ENCODE peak calls at places on chromosome 11, in ten cellular contexts. D is prostate gland; A is breast epithelium; K is AG08396; J is SW480; I is activated CD8-positive, alpha-beta T cell treated with anti-CD3 and anti-CD28 coated beads, Interleukin-2, amount 10 ng/mL, durations not matched to agents 7 days and 5 days; Z is RPMI7951; C is GM23248; G is astrocyte of the spinal cord; W is stomach. T is an unnamed sample.

GRCh38 chr11:10777393-10777793 is 26.3 kb downstream of the CTR9 start:
- DNase-seq in D (no peak), A (no peak), K (no peak), J (no peak), I (no peak), Z (no peak), C (no peak), G (no peak), W (peak), T (no peak)

GRCh38 chr11:96317576-96317975 is 25.4 kb downstream of the MAML2 start:
- DNase-seq in D (peak), A (peak), K (no peak), J (no peak), I (no peak), Z (no peak), C (no peak), G (no peak), W (no peak), T (no peak)

GRCh38 chr11:130675456-130675855 is 227.0 kb downstream of the ADAMTS15 start:
- DNase-seq in D (no peak), A (no peak), K (no peak), J (no peak), I (no peak), Z (peak), C (peak), G (peak), W (no peak), T (no peak)

GRCh38 chr11:808427-809286 is 1.1 kb upstream of the RPLP2 start:
- DNase-seq in D (no peak), A (no peak), K (peak), J (no peak), I (peak), Z (peak), C (peak), G (no peak), W (no peak), T (no peak)

GRCh38 chr11:26557666-26558065 is 14.4 kb downstream of the MUC15 start:
- DNase-seq in D (no peak), A (no peak), K (no peak), J (no peak), I (no peak), Z (no peak), C (no peak), G (peak), W (no peak), T (no peak)

GRCh38 chr11:64677441-64678023 is 45.5 kb downstream of the NRXN2 start:
- DNase-seq in D (no peak), A (no peak), K (no peak), J (no peak), I (no peak), Z (no peak), C (no peak), G (no peak), W (no peak), T (no peak)

GRCh38 chr11:63813563-63814382 is 517 bp downstream of the SPINDOC start:
- DNase-seq in D (peak), A (no peak), K (peak), J (peak), I (peak), Z (peak), C (peak), G (peak), W (peak), T (peak)

GRCh38 chr11:9719949-9720646 is 56.2 kb downstream of the SWAP70 start:
- DNase-seq in D (no peak), A (no peak), K (no peak), J (no peak), I (no peak), Z (no peak), C (peak), G (no peak), W (no peak), T (no peak)

GRCh38 chr11:48077251-48077650 is 96.9 kb downstream of the PTPRJ start:
- DNase-seq in D (no peak), A (no peak), K (no peak), J (peak), I (no peak), Z (no peak), C (no peak), G (peak), W (no peak), T (no peak)

GRCh38 chr11:7651700-7652099 is 21.6 kb downstream of the CYB5R2 start:
- DNase-seq in D (no peak), A (no peak), K (no peak), J (no peak), I (no peak), Z (no peak), C (no peak), G (no peak), W (no peak), T (peak)

GRCh38 chr11:105399505-105399904 is 210.4 kb upstream of the GRIA4 start:
- DNase-seq in D (no peak), A (no peak), K (no peak), J (no peak), I (no peak), Z (no peak), C (no peak), G (no peak), W (no peak), T (no peak)

GRCh38 chr11:98621767-98622166 is 399.0 kb upstream of the CNTN5 start:
- DNase-seq in D (no peak), A (no peak), K (no peak), J (no peak), I (no peak), Z (no peak), C (no peak), G (no peak), W (no peak), T (no peak)

GRCh38 chr11:16891964-16892363 is 122.2 kb downstream of the PLEKHA7 start:
- DNase-seq in D (no peak), A (no peak), K (peak), J (peak), I (no peak), Z (peak), C (peak), G (peak), W (no peak), T (no peak)

GRCh38 chr11:86046111-86046510 is 22.8 kb downstream of the PICALM start:
- DNase-seq in D (no peak), A (no peak), K (no peak), J (no peak), I (no peak), Z (no peak), C (peak), G (no peak), W (no peak), T (no peak)

GRCh38 chr11:1008001-1008400 is 28.5 kb downstream of the MUC6 start:
- DNase-seq in D (no peak), A (no peak), K (no peak), J (no peak), I (no peak), Z (no peak), C (no peak), G (no peak), W (no peak), T (no peak)

GRCh38 chr11:83249972-83250593 is 36.1 kb downstream of the CCDC90B start:
- DNase-seq in D (peak), A (no peak), K (peak), J (peak), I (peak), Z (peak), C (peak), G (peak), W (no peak), T (no peak)

GRCh38 chr11:70590356-70590991 is 192.1 kb downstream of the CTTN start:
- DNase-seq in D (no peak), A (no peak), K (no peak), J (peak), I (peak), Z (peak), C (no peak), G (no peak), W (no peak), T (no peak)

GRCh38 chr11:124602751-124603150 is 8.5 kb upstream of the PANX3 start:
- DNase-seq in D (no peak), A (no peak), K (no peak), J (no peak), I (no peak), Z (peak), C (peak), G (no peak), W (no peak), T (no peak)

GRCh38 chr11:11977206-11977938 is 31.1 kb downstream of the DKK3 start:
- DNase-seq in D (peak), A (peak), K (peak), J (peak), I (no peak), Z (peak), C (peak), G (peak), W (peak), T (peak)

GRCh38 chr11:33912405-33913361 is 20.8 kb upstream of the LMO2 start:
- DNase-seq in D (no peak), A (no peak), K (peak), J (peak), I (no peak), Z (peak), C (peak), G (peak), W (no peak), T (no peak)

GRCh38 chr11:72787262-72788104 is 6.4 kb downstream of the STARD10 start:
- DNase-seq in D (no peak), A (no peak), K (no peak), J (peak), I (peak), Z (no peak), C (no peak), G (no peak), W (no peak), T (no peak)

GRCh38 chr11:43920598-43921419 is 21.6 kb upstream of the C11orf96 start:
- DNase-seq in D (no peak), A (no peak), K (peak), J (peak), I (no peak), Z (peak), C (peak), G (peak), W (peak), T (no peak)

GRCh38 chr11:97574976-97575665 is 1185.3 kb downstream of the JRKL start:
- DNase-seq in D (no peak), A (no peak), K (no peak), J (peak), I (no peak), Z (no peak), C (no peak), G (peak), W (no peak), T (no peak)

GRCh38 chr11:76660533-76661305 is 9.8 kb downstream of the LRRC32 start:
- DNase-seq in D (no peak), A (peak), K (no peak), J (no peak), I (no peak), Z (no peak), C (no peak), G (no peak), W (no peak), T (no peak)

GRCh38 chr11:90756617-90757016 is 533.8 kb upstream of the CHORDC1 start:
- DNase-seq in D (no peak), A (no peak), K (no peak), J (no peak), I (no peak), Z (no peak), C (no peak), G (no peak), W (no peak), T (no peak)

GRCh38 chr11:1226226-1226961 is 3.5 kb downstream of the MUC5B start:
- DNase-seq in D (no peak), A (peak), K (no peak), J (no peak), I (no peak), Z (no peak), C (no peak), G (no peak), W (no peak), T (no peak)

GRCh38 chr11:75786101-75786736 is 17.6 kb downstream of the DGAT2 start:
- DNase-seq in D (no peak), A (no peak), K (no peak), J (peak), I (no peak), Z (no peak), C (no peak), G (no peak), W (peak), T (no peak)

GRCh38 chr11:3022982-3023381 is 30.9 kb upstream of the NAP1L4 start:
- DNase-seq in D (no peak), A (no peak), K (peak), J (no peak), I (no peak), Z (peak), C (peak), G (peak), W (no peak), T (no peak)

GRCh38 chr11:116700586-116701220 is 72.1 kb downstream of the BUD13 start:
- DNase-seq in D (no peak), A (no peak), K (no peak), J (no peak), I (no peak), Z (no peak), C (no peak), G (no peak), W (peak), T (no peak)

GRCh38 chr11:20669833-20670684 is 673 bp downstream of the NELL1 start:
- DNase-seq in D (no peak), A (no peak), K (no peak), J (no peak), I (no peak), Z (no peak), C (no peak), G (no peak), W (no peak), T (no peak)

GRCh38 chr11:6350070-6350469 is 29.8 kb upstream of the CAVIN3 start:
- DNase-seq in D (no peak), A (no peak), K (no peak), J (no peak), I (no peak), Z (no peak), C (no peak), G (no peak), W (no peak), T (no peak)